ENCODE peak calls at places on chromosomes 11 and 22, in five cellular contexts. O, W, M, A and Q are unnamed samples.

GRCh38 chr11:119316729-119317591 is at the start of gene MCAM:
- DNase-seq in O (peak; percentile 39), W (peak; percentile 76), M (peak; percentile 65), A (peak; percentile 56), Q (no peak)

GRCh38 chr11:86116386-86116726 is 47.5 kb upstream of the PICALM start:
- DNase-seq in O (peak; percentile 94), W (no peak), M (no peak), A (peak; percentile 90), Q (peak; percentile 99)

GRCh38 chr11:113644605-113645004 is 61.5 kb downstream of the TMPRSS5 start:
- DNase-seq in O (no peak), W (no peak), M (no peak), A (no peak), Q (no peak)

GRCh38 chr11:115222218-115222862 is 281.9 kb downstream of the CADM1 start:
- DNase-seq in O (peak; percentile 87), W (no peak), M (no peak), A (peak; percentile 83), Q (peak; percentile 98)

GRCh38 chr11:112613051-112613972 is 347.9 kb upstream of the NCAM1 start:
- DNase-seq in O (peak; percentile 95), W (no peak), M (no peak), A (peak; percentile 77), Q (peak; percentile 80)

GRCh38 chr11:102163368-102163767 is 53.1 kb downstream of the YAP1 start:
- DNase-seq in O (no peak), W (no peak), M (no peak), A (no peak), Q (no peak)

GRCh38 chr11:86753376-86753775 is 47.0 kb upstream of the PRSS23 start:
- DNase-seq in O (no peak), W (no peak), M (no peak), A (no peak), Q (no peak)

GRCh38 chr11:2267871-2268825 is 2.2 kb downstream of the ASCL2 start:
- DNase-seq in O (no peak), W (no peak), M (no peak), A (no peak), Q (no peak)

GRCh38 chr11:2498750-2499149 is 53.9 kb downstream of the KCNQ1 start:
- DNase-seq in O (no peak), W (no peak), M (no peak), A (no peak), Q (no peak)

GRCh38 chr11:65452806-65453490 is 30.4 kb downstream of the NEAT1 start:
- DNase-seq in O (peak; percentile 73), W (no peak), M (no peak), A (peak; percentile 96), Q (peak; percentile 72)
- H3K27ac ChIP-seq in O (peak overlapping the region; percentile 16), W (no peak overlapping the region), M (peak overlapping the region; percentile 79), A (peak overlapping the region; percentile 96), Q (peak overlapping the region; percentile 82)

GRCh38 chr11:125264091-125265022 is 99.8 kb downstream of the PKNOX2 start:
- DNase-seq in O (no peak), W (no peak), M (no peak), A (no peak), Q (no peak)

GRCh38 chr11:125261471-125262087 is 97.0 kb downstream of the PKNOX2 start:
- DNase-seq in O (no peak), W (no peak), M (no peak), A (no peak), Q (no peak)

GRCh38 chr11:125263268-125263790 is 98.8 kb downstream of the PKNOX2 start:
- DNase-seq in O (peak; percentile 13), W (peak; percentile 87), M (peak; percentile 91), A (peak; percentile 99), Q (peak; percentile 99)

GRCh38 chr11:125262825-125263218 is 98.3 kb downstream of the PKNOX2 start:
- DNase-seq in O (no peak), W (peak; percentile 68), M (peak; percentile 22), A (peak; percentile 71), Q (peak; percentile 32)

GRCh38 chr11:125262194-125262824 is 97.8 kb downstream of the PKNOX2 start:
- DNase-seq in O (no peak), W (no peak), M (peak; percentile 33), A (no peak), Q (peak; percentile 23)
- H2AFZ ChIP-seq in O (no peak overlapping the region), W (peak overlapping the region; percentile 25), M (peak overlapping the region; percentile 29), A (peak overlapping the region; percentile 76), Q (peak overlapping the region; percentile 67)

GRCh38 chr22:30393885-30394284 is 2.9 kb upstream of the SEC14L2 start:
- DNase-seq in O (no peak), W (no peak), M (no peak), A (no peak), Q (no peak)

GRCh38 chr22:30390974-30391691 is 3.9 kb upstream of the RNF215 start:
- DNase-seq in O (peak; percentile 70), W (peak; percentile 71), M (peak; percentile 82), A (peak; percentile 78), Q (peak; percentile 52)

GRCh38 chr22:30392661-30393321 is 4.0 kb upstream of the SEC14L2 start:
- DNase-seq in O (no peak), W (no peak), M (no peak), A (peak; percentile 40), Q (no peak)

GRCh38 chr22:30396871-30397655 is at the start of gene SEC14L2:
- DNase-seq in O (peak; percentile 57), W (peak; percentile 83), M (peak; percentile 79), A (peak; percentile 84), Q (no peak)

GRCh38 chr22:30393322-30393680 is 3.5 kb upstream of the SEC14L2 start:
- DNase-seq in O (no peak), W (no peak), M (no peak), A (no peak), Q (no peak)
- H3K27ac ChIP-seq in O (no peak overlapping the region), W (no peak overlapping the region), M (no peak overlapping the region), A (no peak overlapping the region), Q (no peak overlapping the region)

DNA sequence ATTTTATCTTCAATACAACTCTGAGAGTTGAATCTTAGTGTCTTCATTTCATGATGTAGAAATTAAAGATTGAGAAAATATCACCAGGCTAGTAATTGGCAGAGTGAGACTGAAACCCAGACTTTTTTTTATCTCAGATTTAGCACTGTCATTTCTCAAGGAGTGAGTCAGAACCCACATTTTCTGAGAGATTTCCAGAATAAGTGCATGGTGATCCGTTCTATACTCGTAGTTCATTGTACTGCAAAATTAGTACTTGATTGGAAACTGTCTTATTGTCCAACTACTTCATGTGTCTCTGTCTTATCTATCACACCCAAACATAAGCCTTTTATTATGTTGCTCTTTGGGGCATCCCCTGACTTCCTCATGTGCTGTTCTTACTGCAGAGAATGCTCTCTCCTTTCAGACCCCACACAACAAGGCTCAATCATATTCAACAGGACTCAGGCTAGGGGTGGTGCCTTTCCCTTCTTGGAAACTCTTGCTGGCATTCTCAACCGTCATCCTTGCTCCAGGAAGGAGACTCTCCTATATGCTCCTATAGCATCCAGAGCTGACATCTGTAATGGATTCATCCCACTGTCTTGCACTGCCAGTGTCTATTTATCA is 76.7 kb upstream of the BLID start:
- DNase-seq in O (peak; percentile 62), W (no peak), M (no peak), A (peak; percentile 82), Q (peak; percentile 72)
- H2AFZ ChIP-seq in O (peak overlapping the region; percentile 28), W (no peak overlapping the region), M (no peak overlapping the region), A (no peak overlapping the region), Q (no peak overlapping the region)

GRCh38 chr11:35142481-35143207 is 3.7 kb downstream of the CD44 start:
- DNase-seq in O (peak; percentile 77), W (no peak), M (peak; percentile 48), A (peak; percentile 88), Q (peak; percentile 87)

GRCh38 chr11:35144103-35144741 is 5.3 kb downstream of the CD44 start:
- DNase-seq in O (peak; percentile 87), W (no peak), M (no peak), A (peak; percentile 93), Q (peak; percentile 84)

GRCh38 chr11:35144811-35145210 is 5.8 kb downstream of the CD44 start:
- DNase-seq in O (no peak), W (no peak), M (no peak), A (peak; percentile 67), Q (peak; percentile 70)

GRCh38 chr11:35145249-35145648 is 6.3 kb downstream of the CD44 start:
- DNase-seq in O (no peak), W (no peak), M (no peak), A (peak; percentile 71), Q (peak; percentile 61)

GRCh38 chr11:35143509-35144102 is 4.6 kb downstream of the CD44 start:
- DNase-seq in O (peak; percentile 46), W (no peak), M (no peak), A (peak; percentile 34), Q (no peak)
- H3K27ac ChIP-seq in O (peak overlapping the region; percentile 95), W (no peak overlapping the region), M (no peak overlapping the region), A (peak overlapping the region; percentile 97), Q (peak overlapping the region; percentile 94)